ENCODE peak calls at places on chromosome 9, in four cellular contexts. E is nephron progenitor cell, V is naive B cell, N is NT2/D1. R is an unnamed sample.

GRCh38 chr9:95134457-95134881 is 183.0 kb downstream of the FANCC start:
- DNase-seq in E (no peak), N (no peak), V (no peak), R (no peak)

GRCh38 chr9:110763568-110763967 is 95.0 kb downstream of the MUSK start:
- DNase-seq in E (no peak), N (no peak), V (no peak), R (no peak)

GRCh38 chr9:2050236-2050635 is 35.1 kb downstream of the SMARCA2 start:
- DNase-seq in E (no peak), V (no peak), N (no peak), R (no peak)

GRCh38 chr9:5568868-5569267 is 58.5 kb downstream of the PDCD1LG2 start:
- DNase-seq in E (no peak), V (no peak), N (no peak), R (no peak)

GRCh38 chr9:14156046-14156445 is 157.9 kb downstream of the NFIB start:
- DNase-seq in E (no peak), N (no peak), V (no peak), R (no peak)

GRCh38 chr9:131545786-131546335 is 538 bp downstream of the PRRT1B start:
- DNase-seq in E (no peak), N (no peak), V (no peak), R (no peak)

GRCh38 chr9:134738869-134739659 is 97.5 kb downstream of the COL5A1 start:
- DNase-seq in V (no peak), E (peak; percentile 86), N (peak; percentile 44), R (no peak)

GRCh38 chr9:134066546-134066922 is 1.3 kb downstream of the BRD3 start:
- DNase-seq in V (no peak), N (no peak), E (no peak), R (peak; percentile 30)

GRCh38 chr9:19470567-19470966 is 61.8 kb downstream of the ACER2 start:
- DNase-seq in N (no peak), V (no peak), E (no peak), R (no peak)

GRCh38 chr9:38182321-38182720 is 113.3 kb upstream of the SHB start:
- DNase-seq in E (no peak), N (no peak), V (no peak), R (no peak)

GRCh38 chr9:129202613-129203555 is 24.8 kb upstream of the IER5L start:
- DNase-seq in E (peak; percentile 93), N (no peak), V (peak; percentile 91), R (peak; percentile 76)

GRCh38 chr9:123959787-123960186 is 29.9 kb upstream of the DENND1A start:
- DNase-seq in E (no peak), V (no peak), N (no peak), R (no peak)

GRCh38 chr9:101442248-101443136 is 6.9 kb upstream of the ALDOB start:
- DNase-seq in E (no peak), V (no peak), N (no peak), R (no peak)

GRCh38 chr9:120876842-120877240 is at the start of gene PHF19:
- DNase-seq in E (no peak), V (no peak), N (no peak), R (peak; percentile 63)

GRCh38 chr9:131310833-131311554 is 21.5 kb downstream of the PLPP7 start:
- DNase-seq in N (no peak), V (no peak), E (no peak), R (no peak)

GRCh38 chr9:130336027-130336595 is 70.6 kb downstream of the HMCN2 start:
- DNase-seq in E (no peak), V (no peak), N (no peak), R (no peak)

GRCh38 chr9:89593776-89594427 is 10.9 kb upstream of the GADD45G start:
- DNase-seq in V (peak; percentile 53), E (peak; percentile 58), N (peak; percentile 58), R (peak; percentile 22)

GRCh38 chr9:23117621-23118020 is 671.0 kb downstream of the DMRTA1 start:
- DNase-seq in N (no peak), E (no peak), V (no peak), R (no peak)

GRCh38 chr9:107153336-107153735 is 129.7 kb upstream of the RAD23B start:
- DNase-seq in V (no peak), N (no peak), E (no peak), R (no peak)

GRCh38 chr9:92666236-92666635 is 3.7 kb downstream of the IPPK start:
- DNase-seq in V (no peak), N (no peak), E (no peak), R (no peak)

GRCh38 chr9:135516132-135516860 is 4.9 kb upstream of the LCN1 start:
- DNase-seq in E (no peak), V (no peak), N (no peak), R (no peak)

GRCh38 chr9:25935188-25935587 is 256.9 kb upstream of the TUSC1 start:
- DNase-seq in E (no peak), V (no peak), N (no peak), R (no peak)

GRCh38 chr9:81976351-81976750 is 12.2 kb upstream of the SPATA31D1 start:
- DNase-seq in E (no peak), N (no peak), V (no peak), R (no peak)

GRCh38 chr9:4174781-4175180 is 125.1 kb downstream of the GLIS3 start:
- DNase-seq in V (no peak), E (no peak), N (no peak), R (no peak)

GRCh38 chr9:96166981-96167380 is 135.0 kb downstream of the HSD17B3 start:
- DNase-seq in V (no peak), N (no peak), E (no peak), R (no peak)

GRCh38 chr9:98184326-98184725 is 8.1 kb downstream of the CORO2A start:
- DNase-seq in E (no peak), N (no peak), V (no peak), R (no peak)

GRCh38 chr9:137700911-137701310 is 82.1 kb downstream of the EHMT1 start:
- DNase-seq in E (no peak), N (no peak), V (no peak), R (no peak)

GRCh38 chr9:130847306-130848217 is 12.5 kb downstream of the ABL1 start:
- DNase-seq in V (no peak), N (no peak), E (no peak), R (no peak)

GRCh38 chr9:136253246-136254130 is 7.9 kb upstream of the QSOX2 start:
- DNase-seq in V (no peak), N (no peak), E (no peak), R (no peak)

GRCh38 chr9:127346584-127346983 is 50.4 kb upstream of the SLC2A8 start:
- DNase-seq in N (no peak), E (no peak), V (no peak), R (no peak)

GRCh38 chr9:120402741-120403542 is 177.0 kb downstream of the CDK5RAP2 start:
- DNase-seq in E (no peak), V (no peak), N (no peak), R (no peak)